ENCODE peak calls at places on chromosomes 4 and X, in eight cellular contexts. X is heart right ventricle, M is foreskin fibroblast, Y is AG10803, U is NB4, G is GM06990, C is colonic mucosa, Z is kidney epithelial cell. A is an unnamed sample.

GRCh38 chrX:46989548-46989947 is 77.3 kb downstream of the JADE3 start:
- DNase-seq in X (no peak), M (no peak), Y (no peak), U (no peak), G (no peak), C (no peak), Z (no peak), A (no peak)

GRCh38 chr4:177573487-177573886 is 131.2 kb upstream of the AGA start:
- DNase-seq in X (no peak), M (peak), Y (peak), U (peak), G (no peak), C (no peak), Z (peak), A (peak)

GRCh38 chrX:12383196-12383595 is 244.9 kb downstream of the FRMPD4 start:
- DNase-seq in X (no peak), M (no peak), Y (no peak), U (peak), G (no peak), C (no peak), Z (no peak), A (no peak)

GRCh38 chrX:153981771-153982533 is 9.4 kb downstream of the TMEM187 start:
- DNase-seq in X (no peak), M (no peak), Y (no peak), U (peak), G (no peak), C (no peak), Z (no peak), A (no peak)

GRCh38 chrX:109660756-109661155 is 35.8 kb upstream of the KCNE5 start:
- DNase-seq in X (no peak), M (no peak), Y (no peak), U (peak), G (no peak), C (no peak), Z (no peak), A (no peak)

GRCh38 chrX:1466232-1466661 is 13.5 kb upstream of the ASMTL start:
- DNase-seq in X (peak), M (no peak), Y (no peak), U (no peak), G (no peak), C (peak), Z (no peak), A (no peak)

GRCh38 chrX:12988797-12989196 is 13.9 kb downstream of the TMSB4X start:
- DNase-seq in X (no peak), M (peak), Y (peak), U (no peak), G (no peak), C (no peak), Z (no peak), A (no peak)

GRCh38 chrX:68894142-68894512 is 65.3 kb downstream of the EFNB1 start:
- DNase-seq in X (no peak), M (no peak), Y (peak), U (no peak), G (no peak), C (no peak), Z (no peak), A (no peak)

GRCh38 chr4:53916431-53916889 is 147.9 kb downstream of the CHIC2 start:
- DNase-seq in X (no peak), M (peak), Y (peak), U (no peak), G (no peak), C (no peak), Z (no peak), A (peak)

GRCh38 chr4:103364066-103364465 is 165.9 kb upstream of the CENPE start:
- DNase-seq in X (no peak), M (no peak), Y (no peak), U (no peak), G (no peak), C (no peak), Z (no peak), A (no peak)

GRCh38 chr4:139656614-139657486 is 8.8 kb upstream of the MGST2 start:
- DNase-seq in X (peak), M (peak), Y (peak), U (peak), G (no peak), C (peak), Z (no peak), A (no peak)

GRCh38 chr4:139658185-139658584 is 7.4 kb upstream of the MGST2 start:
- DNase-seq in X (no peak), M (no peak), Y (no peak), U (no peak), G (no peak), C (no peak), Z (no peak), A (no peak)

GRCh38 chr4:139654516-139654915 is 11.1 kb upstream of the MGST2 start:
- DNase-seq in X (no peak), M (no peak), Y (no peak), U (no peak), G (no peak), C (no peak), Z (no peak), A (no peak)

GRCh38 chr4:139651282-139652194 is 14.1 kb upstream of the MGST2 start:
- DNase-seq in X (peak), M (peak), Y (peak), U (peak), G (peak), C (peak), Z (peak), A (peak)

DNA sequence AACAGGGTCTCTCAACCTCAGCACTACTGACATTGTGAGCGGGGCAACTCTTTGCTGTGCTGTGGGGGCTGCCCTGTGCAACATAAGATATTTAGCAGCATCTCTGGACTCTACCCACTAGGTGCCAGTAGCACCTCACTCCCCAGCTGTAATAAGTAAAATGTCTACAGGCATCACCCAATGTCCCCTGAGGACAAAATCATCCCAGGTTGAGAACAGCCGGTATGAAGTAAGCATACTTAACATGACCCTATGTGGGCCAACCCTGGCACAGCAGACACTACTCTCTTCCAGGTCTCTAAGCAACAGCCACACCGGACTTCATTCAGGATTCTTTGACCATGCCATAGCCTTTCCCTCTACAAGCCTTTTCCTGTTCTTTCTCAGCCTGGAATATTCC is 10.5 kb upstream of the MGST2 start:
- DNase-seq in X (no peak), M (no peak), Y (peak), U (peak), G (no peak), C (no peak), Z (no peak), A (no peak)
- TF ChIP-seq CTCF in X (peak), M (peak), Y (peak), U (peak), G (peak), C (peak), Z (peak), A (peak)

GRCh38 chr4:41468122-41468521 is 69.8 kb upstream of the LIMCH1 start:
- DNase-seq in X (no peak), M (no peak), Y (no peak), U (no peak), G (no peak), C (no peak), Z (no peak), A (no peak)

GRCh38 chr4:41472098-41472497 is 65.9 kb upstream of the LIMCH1 start:
- DNase-seq in X (no peak), M (no peak), Y (no peak), U (no peak), G (no peak), C (no peak), Z (no peak), A (no peak)

GRCh38 chr4:41466249-41466648 is 71.7 kb upstream of the LIMCH1 start:
- DNase-seq in X (no peak), M (no peak), Y (no peak), U (no peak), G (no peak), C (no peak), Z (no peak), A (no peak)

GRCh38 chr4:41471672-41472071 is 66.3 kb upstream of the LIMCH1 start:
- DNase-seq in X (no peak), M (no peak), Y (no peak), U (no peak), G (no peak), C (no peak), Z (no peak), A (no peak)

GRCh38 chr4:41471126-41471665 is 66.8 kb upstream of the LIMCH1 start:
- DNase-seq in X (no peak), M (no peak), Y (no peak), U (no peak), G (no peak), C (no peak), Z (no peak), A (no peak)
- H3K4me3 ChIP-seq in X (no peak), M (no peak), Y (no peak), U (no peak), G (no peak), C (no peak), Z (no peak), A (no peak)

GRCh38 chrX:5915783-5916182 is 312.9 kb downstream of the NLGN4X start:
- DNase-seq in X (no peak), M (no peak), Y (no peak), U (no peak), G (no peak), C (no peak), Z (no peak), A (no peak)
- TF ChIP-seq CTCF in X (no peak), M (no peak), Y (no peak), U (no peak), G (no peak), C (no peak), Z (no peak), A (no peak)

DNA sequence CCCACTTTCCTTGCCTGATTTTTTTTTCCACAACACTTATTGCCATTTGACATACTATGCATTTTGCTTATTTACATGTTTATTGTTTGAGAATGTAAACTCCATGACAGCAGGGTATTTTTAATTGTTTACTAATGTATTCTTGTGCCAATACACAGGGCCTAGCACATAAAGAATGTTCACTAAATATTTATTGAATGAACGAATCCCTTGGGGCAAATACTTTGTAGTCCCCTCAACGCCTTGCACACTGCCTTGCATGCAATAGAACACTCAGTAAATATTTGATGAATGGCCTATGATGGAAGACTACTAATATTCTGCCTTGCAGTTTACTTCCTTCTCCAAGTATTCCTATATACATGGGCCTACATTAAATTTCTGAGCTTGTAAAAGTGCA is 1.4 kb upstream of the PRPS1 start:
- DNase-seq in X (no peak), M (no peak), Y (no peak), U (no peak), G (no peak), C (no peak), Z (no peak), A (no peak)
- H3K4me3 ChIP-seq in X (no peak), M (no peak), Y (no peak), U (no peak), G (no peak), C (no peak), Z (no peak), A (no peak)

GRCh38 chr4:167290684-167291083 is 56.4 kb upstream of the SPOCK3 start:
- DNase-seq in X (no peak), M (no peak), Y (no peak), U (peak), G (no peak), C (no peak), Z (peak), A (peak)
- TF ChIP-seq CTCF in X (peak), M (no peak), Y (no peak), U (no peak), G (peak), C (no peak), Z (peak), A (peak)

DNA sequence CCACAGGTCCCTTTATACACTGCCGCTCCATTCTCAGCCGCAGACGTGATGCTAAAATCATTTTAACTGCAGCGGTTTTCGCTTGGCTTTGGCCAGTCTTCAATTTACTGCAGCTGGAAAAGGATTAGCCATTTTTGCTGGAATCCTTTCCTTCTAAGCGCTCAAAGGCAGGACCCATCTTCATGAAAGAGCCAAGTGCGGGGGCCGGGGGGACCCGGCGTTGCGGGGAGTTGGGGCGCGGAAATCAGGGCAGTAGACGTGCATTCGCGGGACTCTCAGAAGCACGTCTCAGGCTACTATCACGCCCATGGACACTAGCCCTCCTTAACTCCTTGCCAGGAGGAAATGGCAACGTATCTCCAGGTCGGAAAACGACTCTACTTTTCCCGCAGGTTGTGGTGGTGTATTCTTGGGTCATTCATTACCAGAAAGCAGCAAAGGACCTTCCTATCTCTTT is 1.7 kb upstream of the PCDH10 start:
- DNase-seq in X (no peak), M (no peak), Y (no peak), U (no peak), G (no peak), C (no peak), Z (no peak), A (no peak)
- H3K4me3 ChIP-seq in X (no peak), M (peak), Y (peak), U (no peak), G (no peak), C (no peak), Z (peak), A (peak)

DNA sequence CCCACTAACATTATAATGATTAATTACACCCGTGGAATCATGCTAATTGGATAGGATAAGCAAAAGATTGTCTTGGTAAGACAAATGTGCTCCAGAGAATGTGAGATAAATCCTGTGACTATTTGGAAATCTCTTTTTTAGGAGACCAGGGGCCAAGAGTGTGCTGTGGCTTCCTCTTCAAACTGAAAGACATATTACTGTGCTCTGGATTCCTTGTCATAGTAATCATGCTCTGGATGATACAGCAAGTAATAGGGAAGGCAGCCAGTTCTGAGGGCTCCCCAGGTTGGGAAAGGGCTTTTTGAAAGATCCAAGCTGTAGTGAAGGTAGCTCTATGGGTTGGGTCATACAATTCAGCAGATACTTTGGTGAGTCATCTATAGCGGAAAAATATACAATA is 600.5 kb downstream of the PCDH18 start:
- DNase-seq in X (no peak), M (no peak), Y (no peak), U (no peak), G (no peak), C (no peak), Z (no peak), A (no peak)
- TF ChIP-seq CTCF in X (no peak), M (no peak), Y (no peak), U (no peak), G (no peak), C (no peak), Z (no peak), A (no peak)

A was measured in astrocyte of the cerebellum.